ENCODE peak calls at places on chromosomes 5 and 9, in four cellular contexts. M is cardiac muscle cell, Y is A549, Q is left ventricle myocardium inferior. X is an unnamed sample.

GRCh38 chr5:121757753-121758152 is 93.9 kb upstream of the FTMT start:
- DNase-seq in M (no peak), Y (no peak), Q (no peak), X (no peak)

GRCh38 chr9:135336722-135337490 is 142.7 kb upstream of the PPP1R26 start:
- DNase-seq in M (no peak), Y (no peak), Q (no peak), X (no peak)

GRCh38 chr9:12702160-12702758 is 9.1 kb downstream of the TYRP1 start:
- DNase-seq in M (peak; percentile 91), Y (peak; percentile 72), Q (no peak), X (no peak)

GRCh38 chr5:177131711-177132503 is 1.7 kb upstream of the NSD1 start:
- DNase-seq in M (peak; percentile 39), Y (no peak), Q (peak; percentile 26), X (no peak)

GRCh38 chr5:131163315-131164119 is 1.5 kb downstream of the HINT1 start:
- DNase-seq in M (peak; percentile 43), Y (peak; percentile 16), Q (no peak), X (no peak)

GRCh38 chr5:10489810-10490426 is 48.2 kb downstream of the ROPN1L start:
- DNase-seq in M (no peak), Y (no peak), Q (no peak), X (no peak)

GRCh38 chr5:96209829-96210228 is 223.2 kb downstream of the PCSK1 start:
- DNase-seq in M (peak; percentile 29), Y (peak; percentile 40), Q (no peak), X (no peak)

GRCh38 chr5:178314066-178314660 is 81.6 kb upstream of the PHYKPL start:
- DNase-seq in M (no peak), Y (no peak), Q (no peak), X (no peak)

GRCh38 chr5:89498699-89499098 is 615.7 kb upstream of the MEF2C start:
- DNase-seq in M (no peak), Y (no peak), Q (no peak), X (no peak)

GRCh38 chr5:33470544-33470943 is 29.8 kb downstream of the TARS1 start:
- DNase-seq in M (peak; percentile 80), Y (peak; percentile 45), Q (no peak), X (no peak)

GRCh38 chr5:77906806-77907205 is 130.7 kb upstream of the TBCA start:
- DNase-seq in M (peak; percentile 55), Y (no peak), Q (no peak), X (no peak)

DNA sequence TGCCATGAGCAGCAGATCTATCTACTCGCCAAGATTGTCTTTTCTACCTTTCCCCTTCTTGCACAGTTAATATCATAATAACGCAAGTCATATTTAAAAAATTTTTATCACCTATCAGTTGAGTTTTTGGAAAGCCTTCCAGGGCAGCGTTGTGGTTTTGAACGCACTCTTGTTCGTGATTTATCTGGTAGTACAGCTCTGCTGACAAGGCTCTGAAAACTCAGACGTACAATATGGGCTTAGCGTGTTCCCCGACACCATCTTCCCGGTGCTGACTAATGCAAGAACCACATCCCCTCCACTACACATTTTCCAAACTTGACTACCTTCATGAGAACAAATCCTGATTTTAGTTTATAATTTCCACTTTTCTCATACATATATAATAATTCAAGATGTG is 1.6 kb upstream of the NFIL3 start:
- DNase-seq in M (peak; percentile 40), Y (no peak), Q (no peak), X (no peak)
- H3K4me1 ChIP-seq in M (peaks cover 6% of the 10 kb centered on the region), Y (peaks cover 38% of the 10 kb centered on the region), Q (peaks cover 43% of the 10 kb centered on the region), X (peaks cover 9% of the 10 kb centered on the region)

DNA sequence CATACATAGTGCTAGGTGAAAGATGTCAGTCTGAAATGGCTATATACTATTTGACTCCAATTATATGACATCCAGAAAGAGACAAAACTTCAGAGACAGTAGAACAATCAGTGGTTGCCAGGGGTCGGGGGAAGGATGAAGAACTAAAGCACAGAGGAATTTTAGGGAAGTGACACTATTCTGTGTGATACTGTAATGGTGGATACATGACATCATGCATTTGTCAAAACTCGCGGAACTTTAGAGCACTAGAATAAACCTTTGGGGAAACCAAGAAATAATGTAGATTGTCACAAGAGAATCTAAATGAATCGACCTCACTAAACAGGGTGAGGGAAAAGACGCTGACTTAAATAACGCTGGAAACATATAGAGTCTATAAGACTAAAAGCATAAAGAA is 107.0 kb upstream of the RETREG1 start:
- DNase-seq in M (no peak), Y (no peak), Q (no peak), X (no peak)
- H3K27ac ChIP-seq in M (no peak overlapping the region), Y (no peak overlapping the region), Q (no peak overlapping the region), X (no peak overlapping the region)

DNA sequence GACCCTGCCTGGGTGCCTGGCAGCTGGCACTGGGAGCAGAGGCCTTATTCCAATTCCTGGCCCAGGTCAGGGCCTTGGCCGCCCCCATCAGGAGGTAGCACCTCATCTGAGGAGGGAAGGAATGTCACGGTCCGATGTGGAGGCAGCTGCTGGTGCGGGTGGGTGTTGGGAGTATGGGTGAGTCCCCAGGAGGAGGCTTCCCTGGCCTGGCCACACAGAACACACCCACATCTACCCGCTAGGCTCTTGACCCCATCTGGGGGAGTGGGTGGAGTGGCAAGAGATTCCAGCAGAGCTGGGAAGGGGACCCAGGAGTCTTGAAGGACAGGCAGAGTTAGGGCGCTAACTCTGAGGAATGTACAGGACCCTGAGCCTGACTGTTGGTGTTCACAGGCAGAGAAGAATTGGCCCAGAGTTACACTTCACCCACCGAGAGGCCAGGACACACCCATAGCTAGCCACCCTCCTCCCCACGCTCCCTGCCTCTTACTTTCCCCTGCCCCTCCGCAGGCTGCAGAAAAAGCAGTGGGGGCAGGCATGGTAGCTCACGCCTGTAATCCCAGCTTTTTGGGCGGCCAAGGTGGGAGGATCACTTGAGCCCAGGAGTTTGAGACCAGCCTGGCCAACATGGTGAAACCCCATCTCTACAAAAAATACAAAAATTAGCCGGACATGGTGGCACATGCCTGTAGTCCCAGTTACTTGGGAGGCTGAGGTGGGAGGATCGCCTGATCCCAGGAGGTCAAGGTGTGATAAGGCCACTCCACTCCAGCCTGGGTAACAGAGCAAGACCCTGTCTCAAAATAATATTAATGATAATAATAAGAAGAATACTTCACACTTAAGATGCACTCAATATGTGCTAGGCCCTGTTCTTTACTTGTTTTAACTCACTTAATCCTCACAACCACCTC is 6.0 kb downstream of the OLFML2A start:
- DNase-seq in M (no peak), Y (no peak), Q (no peak), X (no peak)
- H3K4me1 ChIP-seq in M (peaks cover 2% of the 10 kb centered on the region), Y (peaks cover 44% of the 10 kb centered on the region), Q (peaks cover 70% of the 10 kb centered on the region), X (peaks cover 59% of the 10 kb centered on the region)

DNA sequence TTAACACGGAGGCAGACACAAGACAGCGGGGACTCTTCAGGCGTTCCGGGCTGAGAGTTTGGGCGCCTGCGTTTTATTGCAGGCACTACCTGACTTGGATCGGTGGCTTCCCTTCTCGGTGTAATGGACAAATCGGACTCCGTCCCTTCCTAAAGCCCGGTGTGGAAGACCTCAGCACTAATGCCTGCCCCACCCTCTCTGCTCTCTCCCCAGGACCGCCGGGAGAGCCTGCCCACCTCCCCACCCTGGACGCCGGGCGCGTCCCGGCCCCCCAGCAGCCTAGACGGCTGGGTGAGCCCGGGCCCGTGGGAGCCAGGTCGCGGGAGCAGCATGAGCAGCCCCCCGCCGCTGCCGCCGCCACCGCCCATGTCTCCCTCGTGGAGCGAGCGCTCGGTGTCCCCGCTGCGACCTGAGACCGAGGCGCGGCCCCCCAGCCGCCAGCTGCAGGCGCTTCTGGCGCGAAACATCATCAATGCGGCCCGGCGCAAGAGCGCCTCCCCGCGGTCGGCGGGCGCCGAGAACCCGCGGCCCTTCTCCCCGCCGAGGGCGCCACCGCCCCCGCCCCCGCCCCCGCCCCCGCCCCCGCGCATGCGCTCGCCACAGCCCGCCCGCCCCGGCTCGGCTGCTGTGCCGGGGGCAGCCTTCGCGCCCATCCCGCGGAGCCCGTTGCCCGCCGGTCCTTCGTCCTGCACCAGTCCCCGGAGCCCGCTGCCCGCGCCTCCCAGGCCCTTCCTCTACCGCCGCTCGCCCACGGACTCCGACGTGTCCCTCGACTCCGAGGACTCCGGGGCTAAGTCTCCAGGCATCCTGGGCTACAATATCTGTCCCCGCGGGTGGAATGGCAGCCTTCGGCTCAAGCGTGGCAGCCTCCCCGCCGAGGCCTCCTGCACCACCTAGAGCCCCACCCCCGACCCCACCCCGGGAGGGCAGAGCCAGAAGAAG is 4.6 kb upstream of the MYOZ3 start:
- DNase-seq in M (peak; percentile 73), Y (peak; percentile 60), Q (peak; percentile 77), X (no peak)
- H3K27ac ChIP-seq in M (no peak overlapping the region), Y (peak overlapping the region; percentile 83), Q (peak overlapping the region; percentile 94), X (peak overlapping the region; percentile 59)

X was measured in esophagus squamous epithelium.